ENCODE peak calls at places on chromosome 20, in nine cellular contexts. Z, L, W, H, O, V, I, B and U are unnamed samples.

GRCh38 chr20:48192109-48192508 is 406.8 kb upstream of the SULF2 start:
- DNase-seq in Z (no peak), L (no peak), W (no peak), H (no peak), O (no peak), V (no peak), I (no peak), B (no peak), U (no peak)

GRCh38 chr20:46592580-46593362 is 42.3 kb upstream of the OCSTAMP start:
- DNase-seq in Z (no peak), L (no peak), W (no peak), H (no peak), O (no peak), V (no peak), I (no peak), B (no peak), U (no peak)

GRCh38 chr20:25039697-25040437 is 18.1 kb downstream of the ACSS1 start:
- DNase-seq in Z (no peak), L (no peak), W (no peak), H (no peak), O (no peak), V (no peak), I (no peak), B (no peak), U (peak; percentile 99)

GRCh38 chr20:35302421-35303335 is 10.5 kb upstream of the FAM83C start:
- DNase-seq in Z (peak; percentile 33), L (no peak), W (peak; percentile 78), H (no peak), O (no peak), V (no peak), I (no peak), B (no peak), U (no peak)

GRCh38 chr20:1633535-1633934 is 13.7 kb upstream of the SIRPB1 start:
- DNase-seq in Z (no peak), L (no peak), W (no peak), H (no peak), O (no peak), V (no peak), I (no peak), B (no peak), U (no peak)

GRCh38 chr20:13800728-13801134 is 15.9 kb downstream of the NDUFAF5 start:
- DNase-seq in Z (no peak), L (no peak), W (peak; percentile 94), H (peak; percentile 87), O (no peak), V (no peak), I (peak; percentile 31), B (peak; percentile 62), U (peak; percentile 96)

GRCh38 chr20:3068986-3069900 is 2.2 kb upstream of the OXT start:
- DNase-seq in Z (no peak), L (no peak), W (peak; percentile 27), H (peak; percentile 65), O (peak; percentile 42), V (no peak), I (no peak), B (no peak), U (no peak)

GRCh38 chr20:53510704-53511103 is 82.9 kb downstream of the ZNF217 start:
- DNase-seq in Z (no peak), L (no peak), W (no peak), H (no peak), O (no peak), V (no peak), I (no peak), B (no peak), U (no peak)

GRCh38 chr20:3218307-3218988 is 9.2 kb downstream of the ITPA start:
- DNase-seq in Z (peak; percentile 87), L (no peak), W (peak; percentile 21), H (peak; percentile 63), O (no peak), V (peak; percentile 54), I (peak; percentile 77), B (no peak), U (no peak)

GRCh38 chr20:25233016-25233772 is 14.7 kb upstream of the PYGB start:
- DNase-seq in Z (no peak), L (peak; percentile 55), W (peak; percentile 25), H (no peak), O (no peak), V (no peak), I (no peak), B (peak; percentile 91), U (peak; percentile 56)

GRCh38 chr20:36264426-36265246 is 28.4 kb downstream of the AAR2 start:
- DNase-seq in Z (peak; percentile 19), L (no peak), W (no peak), H (no peak), O (no peak), V (no peak), I (no peak), B (no peak), U (peak; percentile 53)

GRCh38 chr20:42945595-42945994 is 244.1 kb downstream of the PTPRT start:
- DNase-seq in Z (no peak), L (no peak), W (no peak), H (no peak), O (no peak), V (no peak), I (no peak), B (no peak), U (no peak)